ENCODE peak calls at places on chromosome 20, in five cellular contexts. Y is A549, W is K562, P is GM12878, C is HepG2. U is an unnamed sample.

GRCh38 chr20:48294196-48294595 is 508.9 kb upstream of the SULF2 start:
- ATAC-seq in C (no peak), Y (no peak), W (no peak), P (no peak), U (no peak)

GRCh38 chr20:60262967-60263603 is 304.9 kb downstream of the CDH26 start:
- ATAC-seq in Y (no peak), W (peak; percentile 80), C (peak; percentile 57), P (no peak), U (no peak)

GRCh38 chr20:52937701-52938100 is 34.5 kb upstream of the TSHZ2 start:
- ATAC-seq in Y (peak; percentile 30), C (peak; percentile 97), P (peak; percentile 27), W (peak; percentile 42), U (no peak)

GRCh38 chr20:32238483-32239425 is 31.1 kb downstream of the POFUT1 start:
- ATAC-seq in Y (no peak), C (no peak), P (no peak), W (no peak), U (no peak)

GRCh38 chr20:48828734-48829460 is 1.1 kb upstream of the PREX1 start:
- ATAC-seq in Y (no peak), C (no peak), P (no peak), W (peak; percentile 18), U (no peak)

GRCh38 chr20:25043499-25044260 is 14.3 kb downstream of the ACSS1 start:
- ATAC-seq in W (no peak), Y (no peak), P (no peak), C (no peak), U (no peak)

GRCh38 chr20:2458919-2459499 is 11.6 kb downstream of the SNRPB start:
- ATAC-seq in P (peak; percentile 12), W (no peak), C (no peak), Y (no peak), U (no peak)

GRCh38 chr20:38599410-38599882 is 2.2 kb upstream of the ARHGAP40 start:
- ATAC-seq in W (peak; percentile 62), P (no peak), C (peak; percentile 45), Y (peak; percentile 48), U (no peak)

GRCh38 chr20:1651268-1651667 is 6.3 kb downstream of the SIRPG start:
- ATAC-seq in P (no peak), C (no peak), W (no peak), Y (peak; percentile 34), U (no peak)

DNA sequence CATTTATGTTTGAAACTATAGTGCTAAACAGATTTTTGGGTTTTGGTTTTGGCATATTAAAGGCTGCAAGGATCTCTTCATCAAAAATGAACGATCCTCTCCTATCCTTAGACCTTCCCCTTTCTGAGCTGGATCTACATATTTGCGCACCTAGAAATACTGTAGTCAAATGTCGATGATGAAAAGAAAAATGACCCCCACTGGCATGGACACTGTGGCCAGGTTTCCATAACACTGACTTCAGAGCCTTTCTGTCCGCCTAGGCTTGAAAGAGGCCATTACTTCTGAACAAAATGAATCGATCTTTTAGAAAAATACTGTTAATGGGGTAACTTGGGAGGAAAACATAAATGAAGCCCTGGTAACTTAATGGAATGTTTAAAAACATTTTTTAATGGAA is 5.7 kb downstream of the FLRT3 start:
- ATAC-seq in P (no peak), Y (no peak), C (no peak), W (no peak), U (no peak)
- H3K4me3 ChIP-seq in P (no peak overlapping the region), Y (no peak overlapping the region), C (no peak overlapping the region), W (no peak overlapping the region), U (no peak overlapping the region)

GRCh38 chr20:17326096-17326495 is 99.3 kb downstream of the PCSK2 start:
- ATAC-seq in C (no peak), W (no peak), Y (no peak), P (no peak), U (no peak)
- TF ChIP-seq EP300 in C (no peak), W (no peak), Y (no peak), P (no peak), U (no peak)

DNA sequence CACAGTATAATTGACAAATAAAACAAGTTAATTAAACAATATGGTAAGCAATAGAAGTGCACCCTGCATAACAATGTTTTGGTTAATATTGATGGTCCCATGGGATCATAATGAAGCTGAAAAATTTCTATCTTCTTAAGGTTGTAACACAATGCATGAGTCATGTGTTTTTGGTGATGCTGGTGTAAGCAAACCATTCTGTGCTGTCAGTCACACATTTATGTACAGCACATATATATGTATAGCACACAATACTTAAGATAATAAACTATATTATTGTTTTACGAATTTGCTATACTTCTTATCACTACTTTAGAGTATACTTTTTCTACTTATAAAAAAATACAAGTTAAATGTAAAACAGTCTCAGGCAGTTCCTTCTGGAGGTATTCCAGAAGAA is 920.1 kb upstream of the FLRT3 start:
- ATAC-seq in C (no peak), W (no peak), Y (no peak), P (no peak), U (no peak)
- TF ChIP-seq CTCF in C (no peak), W (no peak), Y (no peak), P (no peak), U (no peak)

GRCh38 chr20:20518263-20518662 is 150.4 kb downstream of the INSM1 start:
- ATAC-seq in P (no peak), W (no peak), C (no peak), Y (no peak), U (no peak)
- H3K4me3 ChIP-seq in P (no peak overlapping the region), W (no peak overlapping the region), C (no peak overlapping the region), Y (no peak overlapping the region), U (no peak overlapping the region)

GRCh38 chr20:37096415-37097039 is 730 bp upstream of the RBL1 start:
- ATAC-seq in W (peak; percentile 13), Y (no peak), P (peak; percentile 33), C (no peak), U (no peak)

GRCh38 chr20:37095108-37095608 is 639 bp downstream of the RBL1 start:
- ATAC-seq in Y (peak; percentile 48), W (peak; percentile 66), P (peak; percentile 63), C (peak; percentile 62), U (peak; percentile 3)

GRCh38 chr20:37090357-37090871 is 5.4 kb downstream of the RBL1 start:
- ATAC-seq in W (no peak), P (no peak), C (no peak), Y (no peak), U (no peak)

GRCh38 chr20:37095609-37096414 is at the start of gene RBL1:
- ATAC-seq in P (peak; percentile 86), C (peak; percentile 90), Y (peak; percentile 95), W (peak; percentile 89), U (peak; percentile 91)
- TF ChIP-seq EP300 in P (no peak), C (peak; percentile 72), Y (no peak), W (no peak), U (no peak)

DNA sequence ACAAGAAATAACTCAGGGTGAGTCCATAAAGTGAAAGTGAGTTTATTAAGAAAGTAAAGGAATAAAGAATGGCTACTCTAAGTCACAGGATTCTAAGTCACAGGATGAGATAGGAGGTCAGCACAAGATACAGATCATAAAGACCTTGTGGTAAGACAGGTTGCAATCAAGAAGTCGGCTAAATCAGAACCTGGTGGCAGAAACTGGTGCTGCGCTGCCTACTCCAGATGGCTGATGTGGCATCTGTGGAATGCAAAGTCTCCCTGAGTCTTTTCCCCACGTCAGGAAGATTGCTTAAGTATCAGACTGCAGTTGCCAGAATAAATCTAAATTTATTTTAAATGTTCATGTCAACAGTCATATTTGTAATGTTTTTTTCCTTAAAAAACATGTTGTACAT is 10.7 kb upstream of the KCNK15 start:
- ATAC-seq in W (no peak), C (no peak), P (no peak), Y (peak; percentile 49), U (no peak)
- TF ChIP-seq CTCF in W (no peak), C (no peak), P (no peak), Y (no peak), U (peak; percentile 38)

GRCh38 chr20:62739581-62740285 is 31.1 kb downstream of the NTSR1 start:
- ATAC-seq in C (no peak), W (no peak), Y (peak; percentile 4), P (peak; percentile 29), U (peak; percentile 40)
- H3K4me3 ChIP-seq in C (no peak overlapping the region), W (peak overlapping the region; percentile 6), Y (no peak overlapping the region), P (no peak overlapping the region), U (no peak overlapping the region)

DNA sequence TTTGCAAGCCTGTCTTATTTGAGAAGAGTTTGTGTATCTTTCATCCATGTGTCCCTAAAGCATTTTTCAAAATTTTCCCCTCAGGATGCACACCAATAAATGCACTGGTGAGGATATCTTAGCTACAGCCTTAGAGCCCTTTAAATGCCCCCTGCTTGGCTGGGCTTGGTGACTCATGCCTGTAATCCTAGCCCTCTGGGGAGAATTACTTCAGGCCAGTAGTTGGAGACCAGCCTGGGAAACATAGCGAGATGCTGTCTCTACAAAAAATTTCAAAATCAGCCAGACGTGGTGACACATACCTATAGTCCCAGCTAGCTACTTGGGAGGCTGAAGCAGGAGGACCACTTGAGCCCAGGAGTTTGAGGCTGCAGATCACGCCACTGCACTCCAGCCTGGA is 33.8 kb upstream of the PLCB4 start:
- ATAC-seq in W (no peak), C (no peak), P (no peak), Y (peak; percentile 94), U (no peak)
- TF ChIP-seq EP300 in W (no peak), C (no peak), P (no peak), Y (no peak), U (no peak)

DNA sequence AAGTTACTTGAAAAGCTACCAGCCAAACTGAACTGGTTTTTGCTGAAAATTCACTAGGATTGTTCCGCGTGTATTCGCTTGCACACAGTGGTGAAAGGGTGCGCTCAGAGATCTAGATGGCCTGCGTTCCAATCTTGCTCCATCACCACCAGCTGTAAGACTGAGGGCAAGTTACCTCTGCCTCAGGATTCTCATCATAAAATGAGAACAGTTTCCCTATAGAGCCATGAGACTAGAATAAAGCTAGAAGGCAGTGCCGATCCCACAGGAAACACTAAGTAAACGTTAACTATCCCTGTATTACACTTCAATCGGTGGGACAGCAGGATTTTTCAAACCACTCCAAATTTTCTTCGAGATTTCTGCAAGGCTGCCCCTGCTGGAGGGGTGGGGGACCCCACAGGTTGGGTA is 838 bp downstream of the AHCY start:
- ATAC-seq in Y (no peak), C (peak; percentile 1), P (no peak), W (peak; percentile 5), U (no peak)
- TF ChIP-seq CTCF in Y (no peak), C (no peak), P (no peak), W (no peak), U (no peak)

GRCh38 chr20:61965606-61966491 is 99.8 kb downstream of the TAF4 start:
- ATAC-seq in W (peak; percentile 75), Y (no peak), P (peak; percentile 62), C (peak; percentile 46), U (no peak)
- H3K4me3 ChIP-seq in W (no peak overlapping the region), Y (no peak overlapping the region), P (no peak overlapping the region), C (peak overlapping the region; percentile 57), U (no peak overlapping the region)

U was measured in gastroesophageal sphincter.